ENCODE peak calls at places on chromosome 20, in four cellular contexts. L is pancreas, C is lower lobe of right lung, O is mesenchymal stem cell. D is an unnamed sample.

GRCh38 chr20:46970937-46971630 is 76.4 kb downstream of the EYA2 start:
- DNase-seq in O (peak; percentile 70), L (no peak), C (no peak), D (no peak)

GRCh38 chr20:37396520-37397075 is 50.7 kb downstream of the SRC start:
- DNase-seq in C (no peak), L (peak; percentile 49), O (no peak), D (no peak)

GRCh38 chr20:23658989-23659609 is 21.3 kb upstream of the CST3 start:
- DNase-seq in L (no peak), C (no peak), O (no peak), D (no peak)

GRCh38 chr20:50865591-50865990 is 65.6 kb downstream of the ADNP start:
- DNase-seq in C (no peak), O (no peak), L (peak; percentile 36), D (no peak)

GRCh38 chr20:32247957-32248497 is 29.4 kb upstream of the KIF3B start:
- DNase-seq in C (no peak), O (no peak), L (no peak), D (no peak)

GRCh38 chr20:50717312-50717711 is 14.1 kb upstream of the PARD6B start:
- DNase-seq in C (no peak), L (no peak), O (no peak), D (no peak)

GRCh38 chr20:59221049-59221748 is 57.6 kb downstream of the ZNF831 start:
- DNase-seq in C (no peak), O (no peak), L (no peak), D (no peak)

GRCh38 chr20:20003088-20003954 is 13.8 kb upstream of the NAA20 start:
- DNase-seq in O (no peak), C (no peak), L (no peak), D (no peak)

GRCh38 chr20:59359908-59360307 is 59.5 kb downstream of the EDN3 start:
- DNase-seq in O (no peak), C (no peak), L (no peak), D (no peak)

GRCh38 chr20:31414381-31414780 is 8.4 kb upstream of the DEFB121 start:
- DNase-seq in C (no peak), L (no peak), O (no peak), D (no peak)

GRCh38 chr20:60024801-60025200 is 66.6 kb downstream of the CDH26 start:
- DNase-seq in O (no peak), C (no peak), L (no peak), D (no peak)

GRCh38 chr20:59933296-59933848 is at the start of gene SYCP2:
- DNase-seq in O (no peak), L (peak; percentile 88), C (peak; percentile 61), D (peak; percentile 89)

GRCh38 chr20:21607971-21608735 is 94.3 kb upstream of the NKX2-2 start:
- DNase-seq in C (peak; percentile 68), L (no peak), O (no peak), D (no peak)

DNA sequence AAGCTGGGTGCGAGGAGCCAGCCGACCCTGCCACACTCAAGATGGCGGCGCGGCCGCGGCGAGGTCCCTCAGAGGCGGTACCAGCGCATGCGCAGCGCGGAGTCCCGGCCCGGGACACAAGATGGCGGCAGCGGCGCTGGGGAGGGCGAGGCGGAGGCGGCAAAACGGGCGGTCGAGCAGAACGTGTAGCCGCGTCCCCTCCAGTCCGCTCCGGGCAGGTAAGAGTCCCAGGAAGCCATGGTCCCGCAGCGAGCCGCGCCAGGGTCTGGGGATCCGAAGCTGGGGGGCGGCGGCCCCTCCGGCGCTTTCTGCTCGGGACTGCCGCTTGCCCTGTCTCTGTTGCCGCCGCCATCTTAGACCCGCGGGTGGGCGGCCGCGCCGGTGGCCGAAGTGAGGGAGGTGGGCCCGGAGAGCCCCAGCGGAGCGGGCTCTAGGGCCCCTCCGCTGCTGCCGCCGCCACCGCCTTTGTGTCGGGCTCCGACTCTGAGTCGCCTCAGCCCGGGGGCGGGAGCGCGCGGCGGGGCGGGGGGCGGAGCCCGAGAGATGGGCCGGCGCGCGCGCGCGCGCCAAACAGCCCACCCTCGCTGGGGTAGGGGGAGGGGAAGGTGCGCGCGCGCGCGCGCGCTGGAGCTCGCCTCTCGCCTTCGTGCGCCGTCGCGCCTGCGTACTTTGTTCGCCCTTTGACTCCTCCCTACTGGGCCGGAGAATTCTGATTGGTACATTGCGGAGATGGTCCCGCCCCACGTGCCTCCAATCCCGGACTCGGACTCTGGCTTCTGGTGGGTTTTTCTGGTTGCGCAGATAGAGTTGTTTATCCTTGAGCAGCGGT is at the start of gene PCIF1:
- DNase-seq in L (peak; percentile 99), C (peak; percentile 98), O (peak; percentile 99), D (peak; percentile 99)
- H3K4me3 ChIP-seq in L (peak within 1 kb of the TSS; percentile 100), C (peak within 1 kb of the TSS; percentile 83), O (peak within 1 kb of the TSS; percentile 98), D (peak within 1 kb of the TSS; percentile 77)

DNA sequence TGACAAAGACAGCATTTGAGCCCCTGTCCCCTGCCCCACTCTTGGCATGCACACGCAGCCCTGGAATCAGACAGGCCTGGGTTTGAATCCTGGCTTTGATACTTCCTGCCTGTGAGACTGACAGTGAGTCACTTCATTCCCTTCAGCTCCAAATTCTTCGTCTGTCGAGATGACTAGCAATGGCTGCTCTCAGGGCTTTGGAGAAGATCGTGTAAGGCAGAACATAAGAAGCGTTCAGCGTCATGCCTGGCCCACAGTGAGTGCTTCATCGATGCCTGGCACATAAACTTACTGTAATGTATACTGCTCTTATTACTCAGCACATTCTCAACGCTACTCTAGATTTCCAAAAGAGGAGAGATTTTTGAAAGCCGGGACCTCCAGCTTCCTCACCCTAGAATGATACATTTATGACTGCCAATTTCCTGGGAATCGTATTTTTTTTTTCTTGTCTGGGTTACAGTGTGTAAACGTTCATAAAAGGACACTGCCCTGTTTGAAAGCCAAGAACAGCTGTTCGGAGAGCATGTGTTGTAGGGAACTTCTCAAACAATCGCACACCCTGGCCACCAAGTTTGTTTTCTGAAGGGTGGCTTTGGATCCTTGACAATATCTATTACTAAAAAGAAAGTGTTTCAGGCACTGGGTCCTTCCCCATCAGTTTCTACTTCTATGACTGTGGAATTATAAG is 16.2 kb upstream of the BCAS1 start:
- DNase-seq in C (no peak), O (no peak), L (no peak), D (no peak)
- H3K36me3 ChIP-seq in C (no peaks in the 10 kb centered on the region), O (no peaks in the 10 kb centered on the region), L (no peaks in the 10 kb centered on the region), D (no peaks in the 10 kb centered on the region)

DNA sequence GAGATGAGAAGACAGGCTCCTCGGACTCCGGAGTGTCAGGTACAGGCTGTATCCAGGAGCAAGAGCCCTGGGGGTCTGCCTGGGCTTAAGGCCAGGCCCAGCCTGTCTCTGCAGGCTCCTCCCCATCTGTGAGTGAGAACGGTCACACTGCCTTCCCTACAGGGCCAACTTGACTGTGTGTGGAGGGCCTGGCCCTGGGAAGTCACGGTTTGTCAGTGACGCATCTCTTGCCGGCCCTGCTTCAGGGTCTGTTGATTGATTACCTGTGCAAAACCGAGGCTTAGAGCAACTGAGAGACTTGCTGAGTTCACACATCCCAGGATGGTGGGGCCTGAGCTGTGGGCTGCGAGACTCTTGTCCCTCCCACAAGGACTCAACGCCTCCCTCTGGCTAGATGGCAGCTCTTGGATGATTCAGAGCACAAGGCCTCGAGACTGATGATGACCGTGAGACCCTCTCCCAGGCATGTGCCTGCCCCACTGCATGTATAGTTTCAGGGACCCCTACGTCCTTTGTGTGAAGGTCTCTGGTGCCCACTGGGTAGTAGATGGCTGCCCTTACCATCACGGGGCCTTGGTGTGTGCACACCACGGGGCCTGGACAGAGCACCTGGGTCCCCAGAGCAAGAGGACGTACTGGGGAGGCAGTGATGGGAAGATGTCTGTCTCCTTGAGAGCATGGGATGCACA is 6.0 kb downstream of the RBM38 start:
- DNase-seq in O (no peak), L (peak; percentile 41), C (peak; percentile 24), D (peak; percentile 56)
- H3K4me1 ChIP-seq in O (peaks cover 86% of the 10 kb centered on the region), L (no peaks in the 10 kb centered on the region), C (peaks cover 74% of the 10 kb centered on the region), D (peaks cover 2% of the 10 kb centered on the region)

GRCh38 chr20:63682384-63683139 is 13.9 kb upstream of the TNFRSF6B start:
- DNase-seq in C (no peak), O (peak; percentile 98), L (no peak), D (peak; percentile 93)

GRCh38 chr20:63680427-63680826 is 16.0 kb upstream of the TNFRSF6B start:
- DNase-seq in C (no peak), L (peak; percentile 66), O (no peak), D (no peak)

GRCh38 chr20:63680857-63681608 is 15.4 kb upstream of the TNFRSF6B start:
- DNase-seq in C (no peak), L (peak; percentile 58), O (no peak), D (no peak)

GRCh38 chr20:63679799-63680305 is 16.6 kb upstream of the TNFRSF6B start:
- DNase-seq in C (no peak), O (no peak), L (no peak), D (no peak)

GRCh38 chr20:63681609-63682142 is 14.8 kb upstream of the TNFRSF6B start:
- DNase-seq in L (peak; percentile 69), C (no peak), O (no peak), D (no peak)
- H3K4me3 ChIP-seq in L (no peak overlapping the region), C (no peak overlapping the region), O (peak overlapping the region; percentile 37), D (no peak overlapping the region)